ENCODE peak calls at places on chromosomes 3 and 15, in four cellular contexts. P is K562, A is H1, W is GM12878. C is an unnamed sample.

GRCh38 chr3:194682189-194682588 is 3.5 kb upstream of the FAM43A start:
- DNase-seq in P (no peak), A (no peak), W (no peak), C (no peak)

GRCh38 chr3:138941259-138941885 is 5.6 kb downstream of the FOXL2 start:
- DNase-seq in P (peak), A (no peak), W (no peak), C (peak)

GRCh38 chr15:77974098-77974414 is 103.5 kb downstream of the TBC1D2B start:
- DNase-seq in P (no peak), A (no peak), W (no peak), C (no peak)

GRCh38 chr15:42577514-42578031 is 2.2 kb downstream of the STARD9 start:
- DNase-seq in P (no peak), A (no peak), W (no peak), C (no peak)

GRCh38 chr3:68984011-68984410 is 29.5 kb downstream of the EOGT start:
- DNase-seq in P (no peak), A (no peak), W (no peak), C (no peak)

GRCh38 chr3:185658504-185658912 is 72.4 kb downstream of the SENP2 start:
- DNase-seq in P (no peak), A (no peak), W (no peak), C (peak)

GRCh38 chr15:66588971-66589370 is 23.2 kb upstream of the LCTL start:
- DNase-seq in P (no peak), A (no peak), W (no peak), C (no peak)

GRCh38 chr3:136858381-136858780 is 3.6 kb upstream of the NCK1 start:
- DNase-seq in P (no peak), A (no peak), W (no peak), C (no peak)

GRCh38 chr3:183315739-183316138 is 62.7 kb downstream of the B3GNT5 start:
- DNase-seq in P (no peak), A (no peak), W (no peak), C (no peak)

GRCh38 chr3:153835540-153835939 is 285.6 kb upstream of the ARHGEF26 start:
- DNase-seq in P (no peak), A (no peak), W (no peak), C (no peak)

GRCh38 chr3:4948395-4948794 is 30.8 kb upstream of the BHLHE40 start:
- DNase-seq in P (no peak), A (no peak), W (no peak), C (no peak)

GRCh38 chr3:152287898-152288576 is 19.3 kb downstream of the MBNL1 start:
- DNase-seq in P (no peak), A (no peak), W (no peak), C (no peak)

GRCh38 chr15:75228787-75229186 is 27.1 kb downstream of the C15orf39 start:
- DNase-seq in P (no peak), A (no peak), W (no peak), C (no peak)

GRCh38 chr3:101646726-101647125 is 30.2 kb downstream of the ZBTB11 start:
- DNase-seq in P (no peak), A (no peak), W (no peak), C (no peak)

GRCh38 chr15:95994418-95994817 is 336.1 kb upstream of the NR2F2 start:
- DNase-seq in P (no peak), A (no peak), W (no peak), C (no peak)

GRCh38 chr3:194607592-194608386 is 25.4 kb downstream of the TMEM44 start:
- DNase-seq in P (no peak), A (no peak), W (no peak), C (no peak)

GRCh38 chr3:48232734-48233133 is 8.2 kb upstream of the ZNF589 start:
- DNase-seq in P (peak), A (peak), W (peak), C (peak)

GRCh38 chr15:45921376-45921775 is 286.5 kb downstream of the SQOR start:
- DNase-seq in P (no peak), A (no peak), W (no peak), C (peak)

GRCh38 chr15:78995921-78996780 is 51.3 kb upstream of the CTSH start:
- DNase-seq in P (no peak), A (no peak), W (no peak), C (no peak)

GRCh38 chr3:32138545-32139104 is 32.2 kb downstream of the GPD1L start:
- DNase-seq in P (no peak), A (no peak), W (no peak), C (no peak)

GRCh38 chr15:39041979-39042485 is 477.4 kb upstream of the RASGRP1 start:
- DNase-seq in P (no peak), A (no peak), W (no peak), C (no peak)

GRCh38 chr15:91872356-91873132 is 19.0 kb downstream of the SLCO3A1 start:
- DNase-seq in P (no peak), A (no peak), W (no peak), C (no peak)

GRCh38 chr3:112681822-112682325 is 40.9 kb upstream of the CCDC80 start:
- DNase-seq in P (no peak), A (no peak), W (no peak), C (no peak)

GRCh38 chr15:75814794-75815193 is 28.5 kb upstream of the UBE2Q2 start:
- DNase-seq in P (no peak), A (no peak), W (no peak), C (no peak)

GRCh38 chr3:194659778-194660177 is 12.2 kb downstream of the LSG1 start:
- DNase-seq in P (no peak), A (no peak), W (no peak), C (no peak)

DNA sequence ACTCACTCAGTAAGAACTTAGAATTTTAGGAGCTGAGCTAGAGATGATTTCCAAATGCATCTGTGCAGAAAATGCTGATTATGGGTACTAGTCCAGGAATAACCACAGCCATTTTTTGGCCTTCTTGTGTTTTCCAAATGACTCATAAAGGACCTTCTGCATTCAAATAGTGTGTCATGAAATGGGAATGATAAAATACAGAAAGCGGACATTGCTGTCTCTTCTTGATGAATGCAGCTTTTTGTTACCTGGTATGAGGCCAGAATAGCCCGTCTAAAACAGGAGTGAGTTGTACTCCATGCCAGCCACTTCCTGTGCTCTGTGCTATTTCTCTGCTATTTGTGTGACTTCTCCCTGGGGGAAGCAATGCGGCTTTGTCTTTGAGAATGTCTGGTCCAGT is 20.5 kb upstream of the FRMD5 start:
- DNase-seq in P (no peak), A (no peak), W (no peak), C (peak)
- TF ChIP-seq HDAC6 in P (no peak), A (no peak), W (no peak), C (no peak)

GRCh38 chr3:192892981-192893827 is 24.5 kb downstream of the MB21D2 start:
- DNase-seq in P (no peak), A (no peak), W (peak), C (no peak)
- TF ChIP-seq BRCA1 in P (no peak), A (no peak), W (no peak), C (no peak)

DNA sequence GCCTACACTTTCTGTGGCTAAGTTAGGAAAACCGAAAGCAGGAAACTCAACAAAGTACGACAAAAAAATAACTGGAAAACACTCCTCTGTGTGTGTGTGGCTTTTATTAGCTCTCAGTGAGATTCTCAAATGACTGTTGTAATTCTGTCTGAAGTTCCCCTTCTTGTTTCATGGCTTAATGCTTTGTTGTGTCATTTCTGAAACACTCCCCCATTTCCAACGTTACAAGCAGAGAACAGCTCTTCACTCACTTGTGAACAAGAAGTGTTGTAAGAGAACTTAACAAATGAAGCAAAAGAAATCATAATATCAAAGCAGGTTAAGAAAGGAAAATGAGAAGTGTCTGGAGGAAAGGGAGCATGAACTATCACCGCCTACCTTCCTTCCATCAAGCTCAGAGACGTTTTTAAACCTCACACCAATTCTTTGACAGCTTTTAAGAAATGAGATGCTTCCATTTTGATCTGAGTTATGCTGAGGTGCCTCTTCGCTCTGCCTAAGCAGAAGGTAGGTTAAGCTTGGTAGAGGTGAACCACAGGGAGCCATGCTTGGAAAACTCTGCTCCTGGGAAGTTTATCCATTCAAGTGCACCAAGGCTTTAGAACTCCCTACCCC is 12.4 kb upstream of the SEC62 start:
- DNase-seq in P (no peak), A (no peak), W (peak), C (no peak)
- TF ChIP-seq HDAC6 in P (no peak), A (no peak), W (no peak), C (no peak)

DNA sequence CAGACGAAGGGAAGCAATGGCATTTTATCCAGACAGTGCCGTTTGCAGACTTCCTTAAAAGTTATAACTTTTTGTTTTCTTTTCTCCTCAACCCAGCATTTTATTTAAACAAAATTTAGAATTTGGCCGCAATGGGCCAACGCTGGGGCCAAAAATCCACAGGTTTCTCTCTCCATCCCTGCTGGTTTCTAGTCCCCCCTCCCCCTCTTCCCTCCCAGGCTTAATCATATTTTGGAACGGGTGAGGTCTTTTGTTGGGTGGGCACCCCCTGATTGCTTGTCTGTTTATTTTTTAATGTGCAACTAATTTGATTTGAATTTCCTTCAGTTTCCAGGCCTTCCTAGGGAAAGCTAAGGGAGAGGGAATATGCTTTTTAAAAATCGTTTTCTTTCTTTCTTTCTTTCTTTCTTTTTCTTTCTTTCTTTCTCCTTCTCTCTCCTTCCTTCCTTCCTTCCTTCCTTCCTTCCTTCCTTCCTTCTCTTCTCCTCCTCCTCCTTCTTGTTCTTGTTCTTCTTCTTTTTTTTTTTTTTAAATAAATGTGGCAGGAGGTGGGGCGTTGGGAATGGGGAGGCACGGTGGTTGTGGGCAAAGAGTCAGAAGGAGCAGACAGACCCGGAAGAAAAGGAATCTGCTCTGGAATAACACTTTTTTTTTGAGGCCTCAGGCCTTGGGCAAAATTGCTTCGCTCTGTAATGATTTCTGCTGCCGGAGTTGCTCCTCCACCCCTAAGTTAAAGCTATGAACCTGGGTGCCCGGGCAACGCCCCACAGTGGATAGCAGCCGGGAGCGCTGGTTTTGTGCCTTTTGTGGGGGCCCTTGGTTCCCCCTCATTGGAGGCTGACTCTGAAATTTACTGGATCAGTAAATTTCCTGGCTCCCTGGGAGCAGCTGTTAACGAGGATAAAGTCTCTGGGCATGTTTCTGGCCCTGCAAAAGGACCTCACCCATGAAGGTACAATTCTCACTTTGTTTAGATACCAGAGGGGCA is 1.9 kb downstream of the FNDC3B start:
- DNase-seq in P (no peak), A (no peak), W (no peak), C (no peak)
- TF ChIP-seq BRCA1 in P (no peak), A (no peak), W (no peak), C (no peak)

GRCh38 chr15:37181339-37181738 is 81.0 kb upstream of the MEIS2 start:
- DNase-seq in P (no peak), A (no peak), W (no peak), C (no peak)
- TF ChIP-seq HDAC6 in P (no peak), A (no peak), W (no peak), C (no peak)

GRCh38 chr3:58670506-58671125 is 4.0 kb upstream of the FAM3D start:
- DNase-seq in P (no peak), A (no peak), W (no peak), C (no peak)
- TF ChIP-seq BRCA1 in P (no peak), A (no peak), W (no peak), C (no peak)

DNA sequence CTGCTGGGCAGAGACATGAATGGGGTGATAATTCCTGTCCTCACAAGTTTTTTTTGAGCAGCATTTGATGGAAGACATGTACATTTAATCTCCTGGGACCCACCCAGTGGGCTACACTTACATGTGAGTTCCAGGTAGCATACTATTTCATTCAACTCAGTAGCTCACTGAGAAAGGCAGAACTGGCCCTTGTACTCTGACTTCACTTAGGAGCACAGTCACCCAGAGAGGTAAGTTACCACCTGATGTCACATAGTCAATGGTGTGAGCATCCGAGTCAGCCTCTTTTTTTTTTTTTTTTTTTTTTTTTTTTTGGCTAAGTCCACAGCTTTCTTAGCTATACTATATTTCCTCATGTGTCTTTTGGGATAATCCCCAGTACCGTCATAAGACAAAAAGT is 32.7 kb upstream of the MCTP2 start:
- DNase-seq in P (no peak), A (no peak), W (no peak), C (no peak)
- TF ChIP-seq HDAC6 in P (no peak), A (no peak), W (no peak), C (no peak)

GRCh38 chr3:109045271-109046051 is 72.5 kb downstream of the MORC1 start:
- DNase-seq in P (no peak), A (no peak), W (no peak), C (no peak)

GRCh38 chr3:109047366-109047765 is 70.6 kb downstream of the MORC1 start:
- DNase-seq in P (no peak), A (no peak), W (no peak), C (no peak)

GRCh38 chr3:109050591-109051167 is 67.3 kb downstream of the MORC1 start:
- DNase-seq in P (peak), A (peak), W (no peak), C (peak)
- TF ChIP-seq BRCA1 in P (no peak), A (no peak), W (no peak), C (no peak)

GRCh38 chr15:36329592-36329991 is 249.8 kb upstream of the CDIN1 start:
- DNase-seq in P (no peak), A (no peak), W (no peak), C (no peak)

GRCh38 chr15:36325206-36325605 is 254.2 kb upstream of the CDIN1 start:
- DNase-seq in P (no peak), A (no peak), W (no peak), C (no peak)

DNA sequence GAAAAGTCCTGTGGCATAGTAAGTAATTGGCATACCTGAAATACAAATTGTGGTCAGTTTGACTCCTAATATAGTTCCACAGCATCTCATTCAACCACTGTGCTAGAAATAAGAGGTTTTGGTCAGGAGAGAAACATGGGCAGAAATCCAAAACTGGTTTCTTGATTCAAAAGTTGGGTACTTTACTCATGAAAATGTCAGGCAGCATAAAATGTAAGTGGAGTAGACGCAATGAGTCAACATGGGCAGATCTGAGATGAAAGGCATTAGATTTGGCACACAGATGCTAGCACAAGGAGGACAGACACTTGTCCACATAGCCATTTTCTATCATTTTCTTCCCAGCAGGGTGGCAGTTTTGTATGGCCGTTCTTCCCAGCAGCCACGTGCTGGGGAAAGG is 255.8 kb upstream of the CDIN1 start:
- DNase-seq in P (no peak), A (no peak), W (no peak), C (no peak)
- TF ChIP-seq HDAC6 in P (no peak), A (no peak), W (no peak), C (no peak)

GRCh38 chr3:169911272-169911671 is at the start of gene SAMD7:
- DNase-seq in P (no peak), A (no peak), W (no peak), C (no peak)

GRCh38 chr3:169913270-169913780 is 2.0 kb downstream of the SAMD7 start:
- DNase-seq in P (no peak), A (no peak), W (no peak), C (no peak)

DNA sequence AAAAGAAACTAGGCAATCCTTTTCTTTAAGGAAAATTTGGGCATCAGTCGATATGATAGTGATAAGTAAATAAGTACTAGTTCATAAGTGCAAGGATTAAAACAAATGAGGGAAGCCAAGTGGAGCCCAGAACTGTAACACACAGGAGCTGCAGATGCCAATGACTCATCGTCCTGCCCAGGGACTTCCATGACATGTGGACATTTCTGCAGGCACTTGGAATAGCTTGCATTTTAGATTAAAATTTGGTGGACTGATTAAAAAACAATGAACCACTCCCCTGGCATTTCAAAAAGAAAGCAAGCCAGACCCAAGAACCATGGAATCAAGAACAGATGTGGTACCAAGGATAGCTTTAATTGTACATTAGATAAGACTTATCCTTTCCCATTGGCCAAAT is 2.9 kb downstream of the SAMD7 start:
- DNase-seq in P (no peak), A (no peak), W (no peak), C (no peak)
- TF ChIP-seq BRCA1 in P (no peak), A (no peak), W (no peak), C (no peak)

C was measured in HepG2.